ENCODE peak calls at places on chromosomes 2 and 18, in six cellular contexts. D is GM23338, O is stomach, C is adrenal gland, L is ovary, P is hepatocyte. M is an unnamed sample.

GRCh38 chr2:42001696-42002331 is 46.0 kb upstream of the PKDCC start:
- DNase-seq in D (no peak), O (no peak), C (no peak), L (no peak), P (no peak), M (no peak)

GRCh38 chr2:56232912-56233311 is 49.1 kb downstream of the CCDC85A start:
- DNase-seq in D (peak), O (no peak), C (no peak), L (no peak), P (no peak), M (no peak)

GRCh38 chr2:70994055-70994444 is 623 bp downstream of the TEX261 start:
- DNase-seq in D (peak), O (no peak), C (no peak), L (no peak), P (peak), M (peak)

GRCh38 chr2:72144412-72144745 is 3.3 kb downstream of the CYP26B1 start:
- DNase-seq in D (no peak), O (peak), C (no peak), L (peak), P (no peak), M (peak)

GRCh38 chr18:80245781-80246655 is 1.3 kb downstream of the PARD6G start:
- DNase-seq in D (peak), O (no peak), C (no peak), L (no peak), P (peak), M (no peak)

GRCh38 chr2:99819766-99820165 is 322.6 kb downstream of the AFF3 start:
- DNase-seq in D (peak), O (no peak), C (no peak), L (no peak), P (no peak), M (no peak)

GRCh38 chr2:110115291-110116032 is at the start of gene MALL:
- DNase-seq in D (peak), O (peak), C (no peak), L (no peak), P (peak), M (peak)

GRCh38 chr2:29196792-29197788 is 81.9 kb downstream of the CLIP4 start:
- DNase-seq in D (peak), O (peak), C (peak), L (peak), P (peak), M (no peak)

GRCh38 chr2:219247678-219248642 is 2.7 kb downstream of the STK16 start:
- DNase-seq in D (peak), O (peak), C (no peak), L (no peak), P (no peak), M (no peak)

GRCh38 chr2:239339726-239340654 is 60.8 kb downstream of the HDAC4 start:
- DNase-seq in D (no peak), O (no peak), C (no peak), L (no peak), P (no peak), M (peak)

GRCh38 chr18:3360211-3360610 is 89.8 kb upstream of the TGIF1 start:
- DNase-seq in D (peak), O (no peak), C (no peak), L (no peak), P (no peak), M (no peak)

GRCh38 chr2:217327981-217328760 is 468.3 kb upstream of the TNP1 start:
- DNase-seq in D (no peak), O (no peak), C (no peak), L (no peak), P (no peak), M (no peak)

GRCh38 chr2:10658041-10658913 is 31.5 kb downstream of the NOL10 start:
- DNase-seq in D (no peak), O (no peak), C (no peak), L (no peak), P (no peak), M (no peak)

GRCh38 chr2:174210861-174211260 is 37.5 kb downstream of the OLA1 start:
- DNase-seq in D (peak), O (no peak), C (no peak), L (no peak), P (no peak), M (no peak)

GRCh38 chr2:120992791-120993555 is 257.3 kb downstream of the GLI2 start:
- DNase-seq in D (no peak), O (no peak), C (peak), L (no peak), P (no peak), M (peak)

GRCh38 chr18:31041346-31042067 is 1.0 kb downstream of the DSC3 start:
- DNase-seq in D (peak), O (no peak), C (no peak), L (no peak), P (peak), M (no peak)

GRCh38 chr18:63162271-63163014 is 157.1 kb downstream of the BCL2 start:
- DNase-seq in D (no peak), O (peak), C (no peak), L (no peak), P (no peak), M (no peak)

GRCh38 chr18:24704921-24705620 is 244.6 kb downstream of the HRH4 start:
- DNase-seq in D (no peak), O (no peak), C (no peak), L (no peak), P (no peak), M (no peak)

GRCh38 chr18:59267511-59268126 is 5.6 kb downstream of the RAX start:
- DNase-seq in D (peak), O (no peak), C (no peak), L (no peak), P (no peak), M (peak)

GRCh38 chr2:65436169-65436824 is 3.9 kb upstream of the SPRED2 start:
- DNase-seq in D (peak), O (peak), C (peak), L (peak), P (peak), M (peak)

GRCh38 chr2:130864830-130865229 is 28.1 kb downstream of the ARHGEF4 start:
- DNase-seq in D (no peak), O (peak), C (no peak), L (peak), P (peak), M (no peak)

GRCh38 chr2:112755444-112755843 is 9.0 kb downstream of the CKAP2L start:
- DNase-seq in D (no peak), O (no peak), C (no peak), L (no peak), P (no peak), M (no peak)

GRCh38 chr2:113890253-113891235 is 655 bp downstream of the ACTR3 start:
- DNase-seq in D (peak), O (peak), C (peak), L (peak), P (peak), M (no peak)

GRCh38 chr2:67256892-67257291 is 140.2 kb upstream of the ETAA1 start:
- DNase-seq in D (no peak), O (no peak), C (no peak), L (no peak), P (no peak), M (no peak)

GRCh38 chr2:15974565-15975260 is 34.4 kb downstream of the MYCN start:
- DNase-seq in D (no peak), O (no peak), C (no peak), L (no peak), P (no peak), M (no peak)
- H3K27ac ChIP-seq in D (no peak), O (no peak), C (no peak), L (no peak), P (no peak), M (no peak)

GRCh38 chr2:134375935-134376334 is 122.1 kb downstream of the MGAT5 start:
- DNase-seq in D (peak), O (no peak), C (no peak), L (peak), P (peak), M (no peak)
- TF ChIP-seq CTCF in D (peak), O (peak), C (peak), L (no peak), P (peak), M (peak)

GRCh38 chr2:188291142-188291616 is 495 bp upstream of the GULP1 start:
- DNase-seq in D (no peak), O (peak), C (peak), L (no peak), P (peak), M (no peak)
- H3K27ac ChIP-seq in D (peak), O (peak), C (peak), L (peak), P (peak), M (peak)

DNA sequence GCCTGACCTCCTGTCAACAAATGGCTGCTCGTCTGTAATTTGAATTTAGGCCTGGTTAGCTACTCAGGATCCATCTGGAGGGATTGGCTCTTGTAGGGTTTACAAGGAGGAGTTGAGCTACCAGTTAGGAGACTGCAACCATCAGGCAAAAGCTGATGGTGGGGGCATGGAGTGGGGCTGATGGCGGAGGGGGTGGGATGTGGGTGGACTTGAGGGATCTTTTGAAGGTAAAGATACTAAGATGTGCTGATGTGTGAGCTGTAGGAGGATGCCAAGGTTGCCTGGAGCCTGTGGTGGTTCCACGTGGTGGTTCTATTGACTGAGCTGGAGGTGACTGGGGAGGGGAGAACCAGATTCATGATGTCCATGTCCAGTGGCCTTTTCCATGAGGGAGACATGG is 240.7 kb downstream of the LPIN1 start:
- DNase-seq in D (no peak), O (no peak), C (no peak), L (no peak), P (no peak), M (peak)
- TF ChIP-seq CTCF in D (no peak), O (no peak), C (no peak), L (no peak), P (no peak), M (no peak)

M was measured in esophagus muscularis mucosa.